ENCODE peak calls at places on chromosomes 12 and 14, in six cellular contexts. D is IMR-90, Z is H1, Y is H9, I is neuronal stem cell, O is mesenchymal stem cell. U is an unnamed sample.

GRCh38 chr14:90795744-90796143 is 20.5 kb downstream of the TTC7B start:
- DNase-seq in D (peak), Z (no peak), Y (no peak), I (no peak), O (peak), U (no peak)

GRCh38 chr14:98704441-98704840 is 567.6 kb downstream of the BCL11B start:
- DNase-seq in D (no peak), Z (no peak), Y (no peak), I (no peak), O (no peak), U (peak)

GRCh38 chr12:75660107-75660530 is 148.7 kb upstream of the KRR1 start:
- DNase-seq in D (peak), Z (no peak), Y (no peak), I (no peak), O (peak), U (no peak)

GRCh38 chr12:80151131-80151530 is 51.8 kb downstream of the OTOGL start:
- DNase-seq in D (no peak), Z (no peak), Y (no peak), I (no peak), O (no peak), U (no peak)

GRCh38 chr12:51977320-51977753 is 25.8 kb downstream of the ACVR1B start:
- DNase-seq in D (no peak), Z (no peak), Y (no peak), I (no peak), O (no peak), U (no peak)

GRCh38 chr14:103530390-103530789 is 1.4 kb downstream of the TRMT61A start:
- DNase-seq in D (peak), Z (no peak), Y (peak), I (no peak), O (peak), U (peak)

GRCh38 chr12:102479099-102479887 is 1.1 kb downstream of the IGF1 start:
- DNase-seq in D (no peak), Z (no peak), Y (no peak), I (no peak), O (no peak), U (peak)

GRCh38 chr12:111180830-111181726 is 187.8 kb downstream of the PHETA1 start:
- DNase-seq in D (peak), Z (no peak), Y (no peak), I (no peak), O (no peak), U (no peak)

GRCh38 chr14:104277416-104278213 is 139.2 kb downstream of the KIF26A start:
- DNase-seq in D (no peak), Z (no peak), Y (peak), I (no peak), O (no peak), U (no peak)

GRCh38 chr12:109729837-109730200 is 16.2 kb downstream of the FAM222A start:
- DNase-seq in D (no peak), Z (no peak), Y (peak), I (no peak), O (no peak), U (no peak)

GRCh38 chr14:68735836-68736235 is 57.0 kb downstream of the ZFP36L1 start:
- DNase-seq in D (no peak), Z (no peak), Y (no peak), I (no peak), O (no peak), U (no peak)

GRCh38 chr14:36981832-36982528 is 190.4 kb downstream of the SLC25A21 start:
- DNase-seq in D (peak), Z (no peak), Y (no peak), I (no peak), O (no peak), U (no peak)

GRCh38 chr12:119727600-119728436 is 59.9 kb downstream of the PRKAB1 start:
- DNase-seq in D (no peak), Z (no peak), Y (no peak), I (no peak), O (no peak), U (no peak)

GRCh38 chr14:103628221-103628683 is 759 bp upstream of the KLC1 start:
- DNase-seq in D (peak), Z (no peak), Y (peak), I (peak), O (peak), U (peak)

GRCh38 chr12:132537836-132538235 is 47.9 kb downstream of the FBRSL1 start:
- DNase-seq in D (no peak), Z (no peak), Y (no peak), I (no peak), O (no peak), U (no peak)

GRCh38 chr12:96452271-96452922 is 37.0 kb upstream of the CFAP54 start:
- DNase-seq in D (no peak), Z (no peak), Y (no peak), I (no peak), O (no peak), U (no peak)

GRCh38 chr14:102772781-102773570 is 4.3 kb upstream of the TRAF3 start:
- DNase-seq in D (no peak), Z (peak), Y (peak), I (no peak), O (peak), U (peak)

GRCh38 chr12:39905152-39905551 is 200.7 kb downstream of the SLC2A13 start:
- DNase-seq in D (peak), Z (no peak), Y (no peak), I (no peak), O (no peak), U (no peak)

GRCh38 chr12:94622475-94622874 is 27.9 kb downstream of the TMCC3 start:
- DNase-seq in D (no peak), Z (no peak), Y (no peak), I (no peak), O (no peak), U (no peak)

GRCh38 chr12:27319394-27319793 is 13.2 kb upstream of the BMAL2 start:
- DNase-seq in D (peak), Z (no peak), Y (no peak), I (no peak), O (peak), U (no peak)

GRCh38 chr14:55074662-55075061 is 23.2 kb downstream of the MAPK1IP1L start:
- DNase-seq in D (peak), Z (no peak), Y (no peak), I (no peak), O (peak), U (peak)

GRCh38 chr12:50848963-50849362 is 6.2 kb downstream of the TMPRSS12 start:
- DNase-seq in D (no peak), Z (no peak), Y (no peak), I (no peak), O (no peak), U (no peak)

GRCh38 chr14:29518335-29518734 is 409.3 kb downstream of the PRKD1 start:
- DNase-seq in D (peak), Z (no peak), Y (no peak), I (no peak), O (no peak), U (no peak)

GRCh38 chr12:53252349-53252916 is 15.7 kb upstream of the ESPL1 start:
- DNase-seq in D (no peak), Z (no peak), Y (no peak), I (no peak), O (no peak), U (no peak)

GRCh38 chr14:67766035-67766680 is 50.2 kb downstream of the ZFYVE26 start:
- DNase-seq in D (no peak), Z (no peak), Y (no peak), I (no peak), O (no peak), U (no peak)

GRCh38 chr12:84924956-84925355 is 12.4 kb upstream of the SLC6A15 start:
- DNase-seq in D (peak), Z (no peak), Y (no peak), I (no peak), O (peak), U (peak)

GRCh38 chr14:69694730-69695663 is 71.9 kb upstream of the SRSF5 start:
- DNase-seq in D (peak), Z (no peak), Y (no peak), I (no peak), O (no peak), U (no peak)

GRCh38 chr12:21296751-21297406 is 37.8 kb downstream of the SLCO1A2 start:
- DNase-seq in D (peak), Z (no peak), Y (no peak), I (no peak), O (peak), U (peak)

GRCh38 chr14:74569826-74570591 is 42.0 kb downstream of the LTBP2 start:
- DNase-seq in D (peak), Z (no peak), Y (no peak), I (no peak), O (peak), U (no peak)

GRCh38 chr14:74572829-74573360 is 39.1 kb downstream of the LTBP2 start:
- DNase-seq in D (peak), Z (no peak), Y (no peak), I (no peak), O (peak), U (no peak)

GRCh38 chr14:74570696-74571095 is 41.3 kb downstream of the LTBP2 start:
- DNase-seq in D (no peak), Z (no peak), Y (no peak), I (no peak), O (no peak), U (no peak)

GRCh38 chr14:74571901-74572828 is 39.9 kb downstream of the LTBP2 start:
- DNase-seq in D (peak), Z (no peak), Y (no peak), I (no peak), O (peak), U (no peak)

DNA sequence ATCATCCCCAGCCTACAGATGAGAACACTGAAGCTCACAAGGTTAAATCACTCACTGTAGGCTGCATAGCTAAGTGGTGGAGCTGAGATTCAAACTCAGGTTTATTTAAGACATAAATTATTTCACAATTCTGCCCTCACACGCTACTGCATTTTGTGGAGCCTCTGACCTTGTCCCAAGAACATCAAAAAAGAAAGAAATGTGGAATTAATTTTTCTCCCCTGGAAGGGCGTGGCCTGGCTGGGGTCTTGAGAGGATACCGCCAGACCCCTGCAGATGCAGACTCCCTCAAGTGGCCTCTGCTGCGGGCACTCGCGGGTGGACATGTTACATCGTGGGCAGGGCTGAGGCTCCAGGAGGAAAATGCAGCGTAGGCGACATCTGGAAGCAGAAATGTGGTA is 40.6 kb downstream of the LTBP2 start:
- DNase-seq in D (peak), Z (no peak), Y (no peak), I (no peak), O (peak), U (no peak)
- H4K8ac ChIP-seq in D (peak), Z (no peak), Y (no peak), I (no peak), O (peak), U (no peak)

GRCh38 chr14:94601961-94602391 is 10.2 kb upstream of the SERPINA3 start:
- DNase-seq in D (peak), Z (no peak), Y (peak), I (no peak), O (peak), U (peak)

GRCh38 chr14:94599656-94600004 is 12.6 kb upstream of the SERPINA3 start:
- DNase-seq in D (no peak), Z (no peak), Y (no peak), I (no peak), O (no peak), U (no peak)

GRCh38 chr14:94600148-94600545 is 12.0 kb upstream of the SERPINA3 start:
- DNase-seq in D (no peak), Z (no peak), Y (no peak), I (no peak), O (no peak), U (no peak)

GRCh38 chr14:94598816-94599655 is 13.2 kb upstream of the SERPINA3 start:
- DNase-seq in D (peak), Z (no peak), Y (peak), I (no peak), O (peak), U (peak)

DNA sequence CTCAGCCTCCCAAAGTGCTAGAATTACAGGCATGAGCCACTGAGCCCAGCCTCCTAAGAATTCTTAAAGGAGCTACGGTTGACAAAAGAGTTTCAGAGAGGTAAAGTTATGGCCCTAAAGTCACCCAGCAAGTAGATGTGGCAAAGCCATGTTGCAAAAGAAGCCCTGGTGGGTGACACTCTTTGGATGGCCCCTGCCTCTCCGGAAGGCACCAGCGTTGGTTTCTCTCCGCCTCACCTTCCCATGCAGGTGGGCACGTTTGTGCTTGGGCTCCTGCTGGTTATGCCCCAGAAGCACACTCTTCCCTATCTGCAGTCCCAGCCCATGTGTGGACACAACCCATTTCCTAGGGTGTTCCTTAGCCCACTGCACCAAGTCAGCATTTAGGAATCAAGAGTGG is 9.5 kb upstream of the SERPINA3 start:
- DNase-seq in D (no peak), Z (no peak), Y (no peak), I (no peak), O (no peak), U (no peak)
- H3K18ac ChIP-seq in D (no peak), Z (no peak), Y (no peak), I (peak), O (no peak), U (no peak)

DNA sequence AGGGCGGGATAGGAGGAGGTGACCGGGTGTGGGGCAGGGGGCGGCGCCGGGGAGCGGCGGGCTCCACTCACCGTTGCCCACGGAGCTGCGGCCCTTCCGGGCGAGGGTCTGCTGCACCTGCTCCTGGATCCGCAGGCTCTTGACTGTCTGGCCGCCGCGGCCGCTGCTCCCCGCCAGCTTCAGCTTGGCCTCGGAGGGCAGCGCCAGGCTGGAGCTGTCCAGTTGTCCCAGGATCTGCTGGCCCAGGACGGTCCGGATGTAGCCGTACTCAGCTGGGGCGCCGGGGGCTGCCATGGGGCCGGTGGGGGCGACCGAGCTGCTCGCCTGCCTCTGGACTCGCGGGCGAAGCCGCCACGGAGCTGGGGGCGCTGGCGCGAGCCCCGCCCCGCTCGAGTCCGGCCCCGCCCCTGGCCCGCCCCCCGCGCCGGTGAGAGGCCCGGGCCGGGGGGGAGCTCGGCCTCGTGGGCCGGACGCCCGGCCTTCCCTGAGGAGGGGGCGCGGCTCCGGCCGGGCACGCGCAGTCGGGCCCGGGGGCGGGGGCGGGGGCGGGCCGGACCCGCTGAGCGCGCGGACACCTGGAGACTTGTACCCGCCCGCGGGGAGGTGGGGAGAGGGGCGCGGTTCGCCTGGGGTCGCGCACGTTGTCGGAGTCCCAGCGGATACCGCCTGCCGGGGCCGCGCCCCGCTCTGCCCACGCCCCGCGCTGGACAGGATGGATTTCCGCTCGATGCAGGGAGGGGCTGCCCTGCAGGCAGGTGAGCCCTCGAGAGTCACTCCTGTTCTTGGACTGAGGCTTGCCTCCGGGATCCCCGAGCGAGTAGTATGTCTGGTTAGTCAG is at the start of gene PKP2:
- DNase-seq in D (no peak), Z (peak), Y (peak), I (peak), O (peak), U (peak)
- H4K8ac ChIP-seq in D (no peak), Z (peak), Y (no peak), I (peak), O (peak), U (no peak)

GRCh38 chr12:62737615-62738014 is 197.3 kb downstream of the PPM1H start:
- DNase-seq in D (peak), Z (no peak), Y (no peak), I (no peak), O (peak), U (no peak)
- H3K18ac ChIP-seq in D (no peak), Z (no peak), Y (no peak), I (no peak), O (no peak), U (no peak)

GRCh38 chr12:49807991-49808580 is 20.1 kb downstream of the NCKAP5L start:
- DNase-seq in D (no peak), Z (no peak), Y (no peak), I (no peak), O (no peak), U (no peak)

GRCh38 chr12:49806877-49807276 is 21.3 kb downstream of the NCKAP5L start:
- DNase-seq in D (no peak), Z (no peak), Y (no peak), I (no peak), O (no peak), U (no peak)

GRCh38 chr12:49810159-49810459 is 18.1 kb downstream of the NCKAP5L start:
- DNase-seq in D (no peak), Z (no peak), Y (no peak), I (no peak), O (no peak), U (no peak)

GRCh38 chr12:49809369-49810158 is 18.6 kb downstream of the NCKAP5L start:
- DNase-seq in D (no peak), Z (no peak), Y (no peak), I (peak), O (peak), U (peak)

GRCh38 chr12:49808686-49809368 is 19.4 kb downstream of the NCKAP5L start:
- DNase-seq in D (peak), Z (no peak), Y (no peak), I (no peak), O (peak), U (peak)
- H4K8ac ChIP-seq in D (no peak), Z (no peak), Y (no peak), I (peak), O (peak), U (no peak)

DNA sequence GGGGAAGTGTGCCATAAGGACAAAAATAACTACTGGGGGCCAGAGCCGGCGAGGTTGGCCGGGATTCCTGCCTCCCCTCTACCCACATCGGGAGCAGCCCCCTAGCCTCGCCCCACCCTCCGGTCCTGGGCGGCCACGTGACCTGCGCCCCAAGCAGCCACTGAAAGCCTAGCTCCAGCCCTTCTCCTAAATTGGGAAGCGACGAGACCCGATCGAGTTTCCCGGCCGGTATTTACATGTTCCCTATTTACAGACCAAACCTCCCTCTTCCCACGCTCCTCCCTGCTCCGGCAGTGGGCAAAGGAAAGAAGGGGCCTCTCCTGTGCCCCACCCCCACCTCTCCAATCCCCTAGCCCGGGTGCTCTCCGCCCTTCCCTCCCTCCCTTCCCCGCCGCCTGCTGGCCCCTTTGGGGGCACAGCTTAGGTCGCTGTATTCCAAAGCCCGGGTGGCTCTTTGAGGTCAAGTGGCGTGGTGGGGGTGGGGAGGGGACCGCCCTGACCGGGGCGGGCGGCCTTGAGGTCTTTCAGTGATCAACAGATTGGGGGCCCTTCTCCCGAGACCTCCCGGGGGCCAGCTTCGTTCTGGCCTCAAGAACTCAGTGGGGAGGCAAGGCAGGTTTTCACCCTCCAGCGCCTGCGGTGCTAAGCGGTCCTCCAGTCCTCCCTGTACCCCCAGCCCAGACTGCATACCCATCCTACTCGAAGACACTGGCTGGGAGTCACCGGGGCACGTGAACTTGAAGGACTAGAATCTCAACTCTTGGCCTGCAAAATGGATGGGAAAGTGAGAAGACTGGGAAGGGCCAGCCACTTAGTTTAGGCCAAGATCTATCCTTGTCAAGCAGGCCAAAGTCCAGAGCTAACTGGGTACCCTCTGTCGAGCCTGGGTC is 6.3 kb upstream of the CTDSP2 start:
- DNase-seq in D (no peak), Z (peak), Y (peak), I (peak), O (peak), U (peak)
- H3K18ac ChIP-seq in D (no peak), Z (peak), Y (peak), I (peak), O (peak), U (peak)